ENCODE peak calls at places on chromosomes 7 and 10, in ten cellular contexts. A is sigmoid colon; D is RPMI8226; X is activated T-helper 1 cell treated with anti-CD3 and anti-CD28 coated beads, Interleukin-12 subunit alpha, Interleukin-12 subunit beta, Interleukin-2, Interleukin-4 antibody, amounts not matched to agents 30 ng/mL and 10 ng/mL and 1 ng/mL, durations not matched to agents 14 hours and 24 hours and 36 hours; H is NCI-H2171; Y is stimulated activated CD8-positive, alpha-beta memory T cell treated with anti-CD3 and anti-CD28 coated beads, Interleukin-4, amount 100 ng/mL, for 1 hour; W is BJ; K is cardiac fibroblast; P is NCI-H510A; F is tibial nerve. B is an unnamed sample.

GRCh38 chr10:130230036-130230435 is 93.8 kb downstream of the GLRX3 start:
- DNase-seq in K (no peak), X (no peak), H (no peak), D (no peak), A (peak; percentile 19), Y (no peak), W (no peak), P (no peak), F (no peak), B (peak; percentile 44)

GRCh38 chr7:158549176-158549833 is 38.3 kb downstream of the PTPRN2 start:
- DNase-seq in K (peak; percentile 33), D (no peak), H (no peak), A (no peak), P (peak; percentile 70), X (no peak), W (no peak), Y (no peak), F (peak; percentile 21), B (peak; percentile 75)

GRCh38 chr7:50359995-50360925 is 55.7 kb downstream of the IKZF1 start:
- DNase-seq in A (peak; percentile 59), Y (no peak), P (no peak), F (no peak), X (peak; percentile 76), H (no peak), D (no peak), K (no peak), W (no peak), B (peak; percentile 88)

GRCh38 chr10:91420868-91421267 is 10.7 kb downstream of the HECTD2 start:
- DNase-seq in W (no peak), Y (no peak), D (no peak), F (no peak), X (no peak), P (no peak), K (peak; percentile 57), H (no peak), A (no peak), B (no peak)

GRCh38 chr10:133098426-133099124 is 10.9 kb downstream of the ADGRA1 start:
- DNase-seq in H (no peak), P (no peak), Y (no peak), W (no peak), K (no peak), A (no peak), D (no peak), X (no peak), F (no peak), B (no peak)

GRCh38 chr10:47264797-47265281 is 35.2 kb upstream of the GDF10 start:
- DNase-seq in X (peak; percentile 23), A (no peak), D (no peak), F (no peak), P (no peak), Y (peak; percentile 25), W (no peak), K (no peak), H (no peak), B (no peak)

GRCh38 chr10:132714096-132714721 is 71.7 kb downstream of the NKX6-2 start:
- DNase-seq in A (peak; percentile 67), H (no peak), Y (no peak), P (no peak), W (no peak), F (peak; percentile 49), K (no peak), D (no peak), X (no peak), B (peak; percentile 63)

GRCh38 chr10:93773120-93773519 is 15.4 kb downstream of the LGI1 start:
- DNase-seq in D (no peak), P (no peak), F (no peak), Y (no peak), X (no peak), A (no peak), W (no peak), K (no peak), H (no peak), B (no peak)

GRCh38 chr7:80060218-80060806 is 74.3 kb upstream of the GNAI1 start:
- DNase-seq in H (peak; percentile 34), A (no peak), P (no peak), X (no peak), D (peak; percentile 62), Y (no peak), K (peak; percentile 87), W (peak; percentile 50), F (no peak), B (no peak)

GRCh38 chr10:2494386-2494785 is 573.0 kb upstream of the PFKP start:
- DNase-seq in X (no peak), Y (no peak), K (no peak), A (no peak), F (no peak), D (no peak), P (no peak), W (no peak), H (no peak), B (no peak)

GRCh38 chr7:22663721-22664120 is 63.3 kb upstream of the IL6 start:
- DNase-seq in A (no peak), H (no peak), X (no peak), W (no peak), K (peak; percentile 41), Y (no peak), P (no peak), D (no peak), F (no peak), B (no peak)

GRCh38 chr7:28474267-28474618 is 61.9 kb downstream of the CREB5 start:
- DNase-seq in X (no peak), A (no peak), F (no peak), H (no peak), Y (no peak), K (no peak), W (no peak), D (no peak), P (no peak), B (no peak)

GRCh38 chr10:5545011-5545410 is 20.2 kb downstream of the CALML3 start:
- DNase-seq in W (no peak), A (peak; percentile 45), K (no peak), H (no peak), D (no peak), Y (no peak), X (no peak), P (no peak), F (peak; percentile 11), B (peak; percentile 28)

GRCh38 chr10:43252166-43252784 is 14.6 kb downstream of the RASGEF1A start:
- DNase-seq in W (no peak), P (no peak), F (no peak), H (no peak), A (no peak), D (no peak), Y (no peak), X (no peak), K (no peak), B (peak; percentile 67)

GRCh38 chr7:127252736-127253288 is at the start of gene GRM8:
- DNase-seq in H (peak; percentile 69), X (no peak), F (no peak), A (peak; percentile 72), D (peak; percentile 42), P (peak; percentile 42), W (no peak), Y (no peak), K (peak; percentile 29), B (peak; percentile 80)

GRCh38 chr7:11427686-11428273 is 404.2 kb downstream of the THSD7A start:
- DNase-seq in A (no peak), X (no peak), H (peak; percentile 14), K (peak; percentile 86), F (no peak), Y (no peak), P (no peak), W (peak; percentile 2), D (peak; percentile 53), B (no peak)

GRCh38 chr10:78914502-78915330 is 154.1 kb upstream of the ZMIZ1 start:
- DNase-seq in D (no peak), P (no peak), X (no peak), K (no peak), F (peak; percentile 27), A (no peak), H (no peak), Y (no peak), W (peak; percentile 22), B (peak; percentile 60)

GRCh38 chr7:84022686-84023308 is 171.8 kb downstream of the SEMA3A start:
- DNase-seq in W (no peak), F (no peak), A (no peak), D (peak; percentile 51), Y (no peak), H (peak; percentile 83), P (peak; percentile 65), X (no peak), K (no peak), B (no peak)

GRCh38 chr10:130282492-130283233 is 146.5 kb downstream of the GLRX3 start:
- DNase-seq in F (no peak), P (no peak), Y (no peak), D (no peak), K (no peak), H (no peak), W (no peak), X (no peak), A (no peak), B (no peak)